ENCODE peak calls at places on chromosomes 6 and 20, in nine cellular contexts. F is breast epithelium, D is Peyer's patch, H is heart left ventricle, W is testis, Y is HCT116, O is uterus, P is tibial nerve, S is adrenal gland. T is an unnamed sample.

GRCh38 chr20:44074252-44075151 is 112.5 kb downstream of the JPH2 start:
- DNase-seq in F (peak; percentile 14), D (no peak), H (peak; percentile 88), W (no peak), Y (no peak), O (no peak), P (no peak), S (peak; percentile 31), T (peak; percentile 79)

GRCh38 chr20:4726710-4727391 is 5.1 kb downstream of the PRND start:
- DNase-seq in F (no peak), D (no peak), H (no peak), W (peak; percentile 76), Y (no peak), O (no peak), P (peak; percentile 36), S (no peak), T (no peak)

GRCh38 chr20:13205848-13206434 is 15.1 kb upstream of the ISM1 start:
- DNase-seq in F (no peak), D (no peak), H (no peak), W (no peak), Y (no peak), O (no peak), P (no peak), S (no peak), T (no peak)

GRCh38 chr6:68876792-68877493 is 241.9 kb downstream of the ADGRB3 start:
- DNase-seq in F (no peak), D (no peak), H (no peak), W (no peak), Y (no peak), O (no peak), P (no peak), S (no peak), T (no peak)

GRCh38 chr20:34268851-34269668 is 27.8 kb downstream of the ASIP start:
- DNase-seq in F (no peak), D (peak; percentile 64), H (no peak), W (peak; percentile 57), Y (no peak), O (peak; percentile 35), P (no peak), S (no peak), T (no peak)

GRCh38 chr6:74366634-74367033 is 670.6 kb downstream of the CD109 start:
- DNase-seq in F (no peak), D (no peak), H (no peak), W (no peak), Y (peak; percentile 2), O (no peak), P (no peak), S (no peak), T (no peak)

GRCh38 chr6:117600008-117600743 is 2.1 kb downstream of the GOPC start:
- DNase-seq in F (no peak), D (no peak), H (no peak), W (no peak), Y (no peak), O (no peak), P (no peak), S (no peak), T (no peak)

GRCh38 chr20:8997720-8998119 is 71.2 kb upstream of the PLCB4 start:
- DNase-seq in F (no peak), D (no peak), H (no peak), W (no peak), Y (no peak), O (no peak), P (no peak), S (no peak), T (no peak)

GRCh38 chr6:163414367-163415175 is at the start of gene QKI:
- DNase-seq in F (peak; percentile 70), D (peak; percentile 70), H (peak; percentile 92), W (peak; percentile 88), Y (no peak), O (peak; percentile 85), P (peak; percentile 71), S (peak; percentile 83), T (no peak)

GRCh38 chr20:17533396-17533795 is 2.2 kb upstream of the BFSP1 start:
- DNase-seq in F (no peak), D (no peak), H (no peak), W (peak; percentile 32), Y (peak; percentile 51), O (no peak), P (peak; percentile 29), S (no peak), T (no peak)

DNA sequence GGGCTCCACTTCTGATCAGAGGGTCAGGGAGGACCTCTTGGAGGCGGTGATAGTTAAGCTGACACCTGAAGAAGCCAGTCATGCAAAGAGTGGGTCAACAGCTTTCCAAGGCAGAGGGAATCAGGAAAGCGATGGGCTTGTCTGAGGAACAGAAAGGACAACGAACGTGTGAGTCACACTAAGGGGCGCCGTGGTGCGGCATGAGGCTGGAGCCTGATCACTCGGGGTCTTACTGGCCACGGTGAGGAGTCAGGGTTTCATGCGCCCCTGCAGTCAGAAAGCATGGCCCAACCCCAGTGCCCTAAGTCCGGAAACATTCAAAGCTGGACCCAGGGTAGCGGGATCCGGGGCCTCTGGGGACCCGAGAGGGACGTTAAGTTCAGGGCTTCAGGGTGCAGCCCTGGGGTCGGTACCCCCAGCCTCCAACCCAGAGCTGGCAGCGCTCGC is 50.5 kb upstream of the SLC32A1 start:
- DNase-seq in F (no peak), D (no peak), H (no peak), W (no peak), Y (no peak), O (no peak), P (no peak), S (no peak), T (no peak)
- H3K4me3 ChIP-seq in F (peak overlapping the region; percentile 70), D (peak overlapping the region; percentile 29), H (peak overlapping the region; percentile 42), W (peak overlapping the region; percentile 16), Y (no peak overlapping the region), O (peak overlapping the region; percentile 12), P (peak overlapping the region; percentile 20), S (peak overlapping the region; percentile 46), T (peak overlapping the region; percentile 61)

GRCh38 chr6:137102851-137103492 is 58.2 kb upstream of the IL20RA start:
- DNase-seq in F (no peak), D (no peak), H (no peak), W (no peak), Y (no peak), O (no peak), P (no peak), S (no peak), T (no peak)

GRCh38 chr6:137099689-137100398 is 55.1 kb upstream of the IL20RA start:
- DNase-seq in F (no peak), D (no peak), H (no peak), W (no peak), Y (no peak), O (no peak), P (no peak), S (no peak), T (no peak)

GRCh38 chr6:137104926-137105325 is 60.2 kb upstream of the IL20RA start:
- DNase-seq in F (no peak), D (no peak), H (no peak), W (no peak), Y (no peak), O (no peak), P (no peak), S (no peak), T (no peak)

GRCh38 chr6:137105375-137105774 is 60.6 kb upstream of the IL20RA start:
- DNase-seq in F (no peak), D (no peak), H (no peak), W (no peak), Y (no peak), O (no peak), P (no peak), S (no peak), T (no peak)

DNA sequence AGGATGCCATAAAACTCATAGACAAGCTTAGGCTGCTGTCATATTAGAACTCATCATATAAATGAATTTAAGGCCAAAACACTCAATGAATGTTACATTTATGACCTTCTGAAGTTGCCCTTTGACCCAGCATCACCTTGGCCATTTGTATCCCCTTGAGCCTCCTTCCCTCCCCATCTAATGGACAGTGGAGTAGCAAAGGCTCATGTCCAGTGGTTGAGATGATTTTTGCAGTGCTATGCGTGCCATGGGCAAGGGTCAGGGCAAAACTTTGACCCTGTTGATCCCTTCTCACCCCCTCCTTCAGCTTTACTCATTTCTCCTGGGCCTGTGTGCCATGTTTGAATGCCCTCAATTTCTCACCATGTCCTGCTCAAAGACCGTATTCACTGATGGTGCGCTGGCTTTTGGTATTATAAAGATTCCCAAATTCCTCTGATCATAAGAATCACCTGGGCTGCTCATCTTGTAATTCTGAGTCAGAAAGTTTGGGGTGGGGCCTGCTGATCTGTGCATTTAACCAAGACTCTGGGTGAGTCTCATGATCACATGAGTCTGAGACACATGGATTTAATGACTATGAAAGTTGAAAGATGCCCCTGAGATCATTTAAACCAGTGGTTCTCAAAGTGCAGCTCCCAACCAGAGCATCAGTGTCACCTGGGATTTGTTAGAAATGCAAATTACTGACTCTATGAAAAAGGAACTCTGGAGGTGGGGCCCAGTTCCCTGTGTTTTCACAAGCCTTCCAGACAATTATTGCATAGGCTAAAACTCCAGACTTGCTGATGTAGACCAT is 57.5 kb upstream of the IL20RA start:
- DNase-seq in F (no peak), D (no peak), H (no peak), W (no peak), Y (no peak), O (no peak), P (no peak), S (no peak), T (no peak)
- TF ChIP-seq POLR2A in F (no peak), D (no peak), H (no peak), W (no peak), Y (no peak), O (no peak), P (no peak), S (no peak), T (no peak)

GRCh38 chr20:45781391-45781931 is 10.2 kb downstream of the WFDC3 start:
- DNase-seq in F (no peak), D (no peak), H (no peak), W (no peak), Y (peak; percentile 92), O (no peak), P (no peak), S (no peak), T (no peak)

GRCh38 chr20:45776931-45777330 is 14.8 kb downstream of the WFDC3 start:
- DNase-seq in F (no peak), D (no peak), H (no peak), W (no peak), Y (no peak), O (no peak), P (no peak), S (no peak), T (no peak)

GRCh38 chr20:45780159-45780558 is 11.5 kb downstream of the WFDC3 start:
- DNase-seq in F (no peak), D (no peak), H (no peak), W (no peak), Y (no peak), O (no peak), P (no peak), S (no peak), T (no peak)

GRCh38 chr20:45782890-45783289 is 8.8 kb downstream of the WFDC3 start:
- DNase-seq in F (no peak), D (no peak), H (no peak), W (no peak), Y (peak; percentile 39), O (no peak), P (no peak), S (no peak), T (no peak)

GRCh38 chr20:45779011-45779915 is 12.4 kb downstream of the WFDC3 start:
- DNase-seq in F (peak; percentile 98), D (peak; percentile 63), H (peak; percentile 81), W (peak; percentile 82), Y (peak; percentile 98), O (peak; percentile 93), P (peak; percentile 90), S (peak; percentile 85), T (peak; percentile 98)
- H3K4me3 ChIP-seq in F (no peak overlapping the region), D (no peak overlapping the region), H (no peak overlapping the region), W (no peak overlapping the region), Y (peak overlapping the region; percentile 9), O (no peak overlapping the region), P (no peak overlapping the region), S (no peak overlapping the region), T (no peak overlapping the region)

GRCh38 chr20:10352934-10353866 is 80.8 kb downstream of the MKKS start:
- DNase-seq in F (no peak), D (no peak), H (no peak), W (no peak), Y (no peak), O (no peak), P (no peak), S (no peak), T (no peak)
- TF ChIP-seq POLR2A in F (no peak), D (no peak), H (no peak), W (no peak), Y (no peak), O (no peak), P (no peak), S (no peak), T (no peak)